ENCODE peak calls at places on chromosomes 16 and 17, in eight cellular contexts. L is GM20000; A is Karpas-422; S is ovary; N is GM23248; E is AG10803; Z is hepatic stellate cell; F is activated T-cell treated with anti-CD3 and anti-CD28 coated beads, Interleukin-2, amount 50 U/mL, for 72 hours. K is an unnamed sample.

GRCh38 chr17:83024205-83024971 is 55.0 kb upstream of the METRNL start:
- DNase-seq in N (no peak), S (no peak), F (no peak), L (no peak), Z (no peak), A (no peak), E (no peak), K (no peak)

GRCh38 chr16:3458278-3458851 is 14.9 kb downstream of the NAA60 start:
- DNase-seq in L (no peak), S (peak), A (peak), Z (peak), F (peak), E (peak), N (peak), K (peak)

GRCh38 chr16:3690470-3690918 is 26.8 kb downstream of the TRAP1 start:
- DNase-seq in E (peak), N (peak), L (peak), F (peak), A (peak), S (peak), Z (peak), K (peak)

GRCh38 chr17:31453896-31454295 is 62.4 kb downstream of the RAB11FIP4 start:
- DNase-seq in N (no peak), F (no peak), E (no peak), S (no peak), Z (no peak), L (no peak), A (no peak), K (no peak)

GRCh38 chr17:50685334-50685665 is 22.4 kb downstream of the ANKRD40 start:
- DNase-seq in L (no peak), F (no peak), E (no peak), Z (no peak), N (no peak), S (no peak), A (no peak), K (no peak)

GRCh38 chr17:42276609-42277341 is 584 bp upstream of the STAT5B start:
- DNase-seq in S (peak), Z (peak), L (peak), E (peak), A (peak), F (peak), N (peak), K (peak)

GRCh38 chr16:50464325-50465290 is 83.6 kb upstream of the NKD1 start:
- DNase-seq in E (no peak), S (no peak), N (no peak), F (no peak), A (no peak), Z (no peak), L (no peak), K (no peak)

GRCh38 chr17:45110676-45111611 is 21.4 kb downstream of the PLCD3 start:
- DNase-seq in N (peak), A (no peak), S (peak), L (no peak), E (peak), Z (no peak), F (no peak), K (no peak)

GRCh38 chr16:84785843-84786538 is 33.8 kb upstream of the CRISPLD2 start:
- DNase-seq in N (peak), L (no peak), A (no peak), E (peak), Z (peak), S (peak), F (no peak), K (peak)

GRCh38 chr17:30552994-30553565 is 75.9 kb downstream of the GOSR1 start:
- DNase-seq in E (no peak), S (peak), F (no peak), L (no peak), A (no peak), N (no peak), Z (no peak), K (no peak)

GRCh38 chr17:79008666-79009387 is 737 bp downstream of the CANT1 start:
- DNase-seq in Z (no peak), N (no peak), S (no peak), F (no peak), L (no peak), E (no peak), A (no peak), K (no peak)

GRCh38 chr17:81187586-81188490 is 21.8 kb upstream of the AATK start:
- DNase-seq in L (no peak), N (no peak), E (no peak), F (no peak), A (no peak), Z (no peak), S (no peak), K (no peak)

GRCh38 chr17:81931557-81932332 is 4.2 kb upstream of the MAFG start:
- DNase-seq in A (no peak), F (no peak), E (no peak), S (no peak), Z (no peak), L (no peak), N (no peak), K (no peak)

GRCh38 chr17:29579866-29580771 is 9.3 kb downstream of the GIT1 start:
- DNase-seq in A (peak), F (peak), L (peak), Z (peak), S (peak), N (peak), E (peak), K (peak)

GRCh38 chr16:11494433-11494832 is 92.3 kb downstream of the LITAF start:
- DNase-seq in L (no peak), E (no peak), F (no peak), N (no peak), S (no peak), Z (no peak), A (no peak), K (no peak)

GRCh38 chr17:42748202-42748905 is 3.5 kb upstream of the EZH1 start:
- DNase-seq in S (peak), L (no peak), E (no peak), N (peak), A (peak), F (no peak), Z (no peak), K (no peak)

GRCh38 chr16:86033016-86033474 is 134.1 kb downstream of the IRF8 start:
- DNase-seq in L (no peak), F (no peak), E (no peak), N (peak), S (no peak), Z (peak), A (no peak), K (no peak)

GRCh38 chr16:15865742-15866141 is 8.9 kb upstream of the MYH11 start:
- DNase-seq in L (no peak), Z (no peak), F (no peak), A (no peak), S (no peak), E (peak), N (peak), K (peak)

GRCh38 chr16:88703486-88704309 is 2.5 kb downstream of the RNF166 start:
- DNase-seq in F (peak), S (no peak), L (no peak), E (no peak), Z (no peak), N (no peak), A (no peak), K (no peak)

GRCh38 chr17:21166599-21167265 is 40.0 kb downstream of the DHRS7B start:
- DNase-seq in S (no peak), L (no peak), E (peak), A (no peak), F (no peak), Z (peak), N (peak), K (peak)

GRCh38 chr17:81230043-81230820 is 7.5 kb upstream of the CEP131 start:
- DNase-seq in S (no peak), Z (no peak), N (no peak), F (no peak), L (no peak), A (peak), E (no peak), K (no peak)

GRCh38 chr17:68733241-68734176 is 132.3 kb upstream of the FAM20A start:
- DNase-seq in F (no peak), N (peak), S (no peak), L (no peak), A (no peak), E (peak), Z (no peak), K (peak)

GRCh38 chr17:73099504-73099903 is 7.0 kb upstream of the SLC39A11 start:
- DNase-seq in S (no peak), L (no peak), A (no peak), Z (no peak), F (no peak), N (no peak), E (no peak), K (no peak)

GRCh38 chr17:48915459-48916282 is 7.5 kb downstream of the UBE2Z start:
- DNase-seq in F (peak), E (peak), A (peak), N (peak), L (peak), Z (peak), S (no peak), K (peak)

GRCh38 chr16:78100162-78100467 is 661 bp downstream of the WWOX start:
- DNase-seq in S (no peak), L (no peak), Z (no peak), A (no peak), E (no peak), F (no peak), N (no peak), K (no peak)

GRCh38 chr16:3186946-3187690 is 886 bp upstream of the OR1F1 start:
- DNase-seq in S (no peak), A (no peak), Z (no peak), N (no peak), E (no peak), F (no peak), L (no peak), K (no peak)